ENCODE peak calls at places on chromosomes 13 and 19, in five cellular contexts. One of them, this sample, is unnamed.

GRCh38 chr13:32537580-32538233 is 888 bp downstream of the N4BP2L2 start:
- DNase-seq in nephron progenitor cell: peak; percentile 37
- DNase-seq in WERI-Rb-1: peak; percentile 10
- DNase-seq in A549: no peak
- DNase-seq in GM10248: no peak
- DNase-seq in this sample: no peak

GRCh38 chr19:2315818-2316353 is 7.9 kb upstream of the LINGO3 start:
- DNase-seq in nephron progenitor cell: peak; percentile 78
- DNase-seq in WERI-Rb-1: peak; percentile 86
- DNase-seq in A549: no peak
- DNase-seq in GM10248: peak; percentile 65
- DNase-seq in this sample: peak; percentile 72

GRCh38 chr13:71801781-71802180 is 65.2 kb downstream of the DACH1 start:
- DNase-seq in nephron progenitor cell: no peak
- DNase-seq in WERI-Rb-1: peak; percentile 68
- DNase-seq in A549: no peak
- DNase-seq in GM10248: no peak
- DNase-seq in this sample: no peak

GRCh38 chr13:102846261-102847015 is 606 bp downstream of the ERCC5 start:
- DNase-seq in nephron progenitor cell: peak; percentile 24
- DNase-seq in WERI-Rb-1: peak; percentile 54
- DNase-seq in A549: peak; percentile 5
- DNase-seq in GM10248: peak; percentile 29
- DNase-seq in this sample: peak; percentile 24

GRCh38 chr19:54448037-54448773 is 794 bp upstream of the LENG8 start:
- DNase-seq in nephron progenitor cell: peak; percentile 63
- DNase-seq in WERI-Rb-1: peak; percentile 47
- DNase-seq in A549: peak; percentile 71
- DNase-seq in GM10248: no peak
- DNase-seq in this sample: no peak

GRCh38 chr19:10727599-10728250 is 9.8 kb downstream of the DNM2 start:
- DNase-seq in nephron progenitor cell: no peak
- DNase-seq in WERI-Rb-1: no peak
- DNase-seq in A549: no peak
- DNase-seq in GM10248: no peak
- DNase-seq in this sample: no peak

GRCh38 chr19:17286263-17286662 is 4.6 kb downstream of the ANKLE1 start:
- DNase-seq in nephron progenitor cell: no peak
- DNase-seq in WERI-Rb-1: no peak
- DNase-seq in A549: no peak
- DNase-seq in GM10248: no peak
- DNase-seq in this sample: no peak

GRCh38 chr19:33953023-33953422 is 156.4 kb downstream of the KCTD15 start:
- DNase-seq in nephron progenitor cell: no peak
- DNase-seq in WERI-Rb-1: no peak
- DNase-seq in A549: no peak
- DNase-seq in GM10248: no peak
- DNase-seq in this sample: no peak

GRCh38 chr19:48818234-48818823 is 7.5 kb upstream of the BCAT2 start:
- DNase-seq in nephron progenitor cell: no peak
- DNase-seq in WERI-Rb-1: no peak
- DNase-seq in A549: no peak
- DNase-seq in GM10248: no peak
- DNase-seq in this sample: no peak

GRCh38 chr13:95641961-95642621 is 2.4 kb downstream of the DZIP1 start:
- DNase-seq in nephron progenitor cell: peak; percentile 59
- DNase-seq in WERI-Rb-1: no peak
- DNase-seq in A549: no peak
- DNase-seq in GM10248: peak; percentile 19
- DNase-seq in this sample: peak; percentile 34

GRCh38 chr13:30997697-30998547 is 65.5 kb downstream of the TEX26 start:
- DNase-seq in nephron progenitor cell: no peak
- DNase-seq in WERI-Rb-1: no peak
- DNase-seq in A549: no peak
- DNase-seq in GM10248: no peak
- DNase-seq in this sample: no peak

GRCh38 chr13:111325941-111326620 is 5.6 kb downstream of the TEX29 start:
- DNase-seq in nephron progenitor cell: no peak
- DNase-seq in WERI-Rb-1: no peak
- DNase-seq in A549: no peak
- DNase-seq in GM10248: no peak
- DNase-seq in this sample: no peak

GRCh38 chr13:108272333-108272732 is 2.8 kb downstream of the TNFSF13B start:
- DNase-seq in nephron progenitor cell: no peak
- DNase-seq in WERI-Rb-1: no peak
- DNase-seq in A549: no peak
- DNase-seq in GM10248: no peak
- DNase-seq in this sample: no peak

GRCh38 chr19:13701624-13702023 is 62.7 kb upstream of the MRI1 start:
- DNase-seq in nephron progenitor cell: no peak
- DNase-seq in WERI-Rb-1: no peak
- DNase-seq in A549: no peak
- DNase-seq in GM10248: no peak
- DNase-seq in this sample: no peak

GRCh38 chr13:101401196-101401595 is 15.1 kb downstream of the NALCN start:
- DNase-seq in nephron progenitor cell: no peak
- DNase-seq in WERI-Rb-1: no peak
- DNase-seq in A549: no peak
- DNase-seq in GM10248: no peak
- DNase-seq in this sample: no peak

GRCh38 chr19:47998800-47999199 is 4.4 kb downstream of the ELSPBP1 start:
- DNase-seq in nephron progenitor cell: no peak
- DNase-seq in WERI-Rb-1: no peak
- DNase-seq in A549: no peak
- DNase-seq in GM10248: no peak
- DNase-seq in this sample: no peak

GRCh38 chr13:32041429-32041828 is 9.9 kb downstream of the FRY start:
- DNase-seq in nephron progenitor cell: no peak
- DNase-seq in WERI-Rb-1: no peak
- DNase-seq in A549: no peak
- DNase-seq in GM10248: peak; percentile 22
- DNase-seq in this sample: peak; percentile 43

GRCh38 chr19:17511724-17512573 is 500 bp downstream of the PGLS start:
- DNase-seq in nephron progenitor cell: peak; percentile 64
- DNase-seq in WERI-Rb-1: peak; percentile 92
- DNase-seq in A549: peak; percentile 47
- DNase-seq in GM10248: peak; percentile 90
- DNase-seq in this sample: peak; percentile 93

GRCh38 chr19:13842294-13843103 is 34.4 kb upstream of the NANOS3 start:
- DNase-seq in nephron progenitor cell: peak; percentile 74
- DNase-seq in WERI-Rb-1: peak; percentile 62
- DNase-seq in A549: no peak
- DNase-seq in GM10248: peak; percentile 85
- DNase-seq in this sample: peak; percentile 92

GRCh38 chr13:43662976-43663375 is 123.8 kb downstream of the ENOX1 start:
- DNase-seq in nephron progenitor cell: no peak
- DNase-seq in WERI-Rb-1: no peak
- DNase-seq in A549: no peak
- DNase-seq in GM10248: no peak
- DNase-seq in this sample: no peak

GRCh38 chr19:4108767-4109625 is 14.9 kb downstream of the MAP2K2 start:
- DNase-seq in nephron progenitor cell: no peak
- DNase-seq in WERI-Rb-1: no peak
- DNase-seq in A549: no peak
- DNase-seq in GM10248: peak; percentile 86
- DNase-seq in this sample: peak; percentile 87

GRCh38 chr13:36840718-36841250 is 21.8 kb downstream of the RFXAP start:
- DNase-seq in nephron progenitor cell: no peak
- DNase-seq in WERI-Rb-1: no peak
- DNase-seq in A549: no peak
- DNase-seq in GM10248: no peak
- DNase-seq in this sample: no peak
- TF ChIP-seq CTCF in nephron progenitor cell: no peak
- TF ChIP-seq CTCF in WERI-Rb-1: no peak
- TF ChIP-seq CTCF in A549: no peak
- TF ChIP-seq CTCF in GM10248: no peak
- TF ChIP-seq CTCF in this sample: no peak

GRCh38 chr19:8593931-8594330 is 16.6 kb downstream of the ADAMTS10 start:
- DNase-seq in nephron progenitor cell: no peak
- DNase-seq in WERI-Rb-1: no peak
- DNase-seq in A549: no peak
- DNase-seq in GM10248: no peak
- DNase-seq in this sample: no peak
- TF ChIP-seq CTCF in nephron progenitor cell: no peak
- TF ChIP-seq CTCF in WERI-Rb-1: peak; percentile 47
- TF ChIP-seq CTCF in A549: peak; percentile 44
- TF ChIP-seq CTCF in GM10248: no peak
- TF ChIP-seq CTCF in this sample: no peak

GRCh38 chr13:80105350-80105749 is 235.6 kb downstream of the SPRY2 start:
- DNase-seq in nephron progenitor cell: no peak
- DNase-seq in WERI-Rb-1: no peak
- DNase-seq in A549: no peak
- DNase-seq in GM10248: no peak
- DNase-seq in this sample: no peak

GRCh38 chr13:80113714-80114454 is 227.0 kb downstream of the SPRY2 start:
- DNase-seq in nephron progenitor cell: no peak
- DNase-seq in WERI-Rb-1: no peak
- DNase-seq in A549: no peak
- DNase-seq in GM10248: no peak
- DNase-seq in this sample: no peak

GRCh38 chr13:80109313-80109712 is 231.6 kb downstream of the SPRY2 start:
- DNase-seq in nephron progenitor cell: no peak
- DNase-seq in WERI-Rb-1: no peak
- DNase-seq in A549: no peak
- DNase-seq in GM10248: no peak
- DNase-seq in this sample: no peak
- TF ChIP-seq CTCF in nephron progenitor cell: no peak
- TF ChIP-seq CTCF in WERI-Rb-1: no peak
- TF ChIP-seq CTCF in A549: no peak
- TF ChIP-seq CTCF in GM10248: no peak
- TF ChIP-seq CTCF in this sample: no peak

GRCh38 chr13:66489586-66489985 is 740.5 kb downstream of the PCDH9 start:
- DNase-seq in nephron progenitor cell: no peak
- DNase-seq in WERI-Rb-1: no peak
- DNase-seq in A549: no peak
- DNase-seq in GM10248: no peak
- DNase-seq in this sample: no peak

GRCh38 chr13:66491241-66491640 is 738.9 kb downstream of the PCDH9 start:
- DNase-seq in nephron progenitor cell: no peak
- DNase-seq in WERI-Rb-1: no peak
- DNase-seq in A549: no peak
- DNase-seq in GM10248: no peak
- DNase-seq in this sample: no peak

GRCh38 chr13:66489172-66489571 is 741.0 kb downstream of the PCDH9 start:
- DNase-seq in nephron progenitor cell: no peak
- DNase-seq in WERI-Rb-1: no peak
- DNase-seq in A549: no peak
- DNase-seq in GM10248: no peak
- DNase-seq in this sample: no peak

DNA sequence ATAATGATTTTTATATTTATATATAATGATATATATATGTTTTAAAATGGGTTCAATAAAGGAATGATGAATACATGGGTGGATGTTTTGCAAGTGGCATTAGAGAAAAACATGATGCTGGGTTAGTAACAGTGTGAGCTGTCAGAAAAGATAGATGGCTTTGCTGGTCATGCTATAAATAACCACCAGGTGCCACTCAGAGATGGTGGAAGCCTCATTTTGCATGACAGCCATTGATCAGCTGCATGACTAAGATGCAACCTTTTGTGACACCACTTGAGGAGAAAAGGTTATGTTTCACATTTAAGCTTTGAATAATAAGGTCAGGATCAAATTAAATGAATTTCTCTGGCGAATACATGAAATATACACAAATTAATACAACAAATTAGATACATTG is 737.7 kb downstream of the PCDH9 start:
- DNase-seq in nephron progenitor cell: no peak
- DNase-seq in WERI-Rb-1: peak; percentile 7
- DNase-seq in A549: no peak
- DNase-seq in GM10248: no peak
- DNase-seq in this sample: no peak
- TF ChIP-seq CTCF in nephron progenitor cell: no peak
- TF ChIP-seq CTCF in WERI-Rb-1: no peak
- TF ChIP-seq CTCF in A549: peak; percentile 26
- TF ChIP-seq CTCF in GM10248: no peak
- TF ChIP-seq CTCF in this sample: no peak

DNA sequence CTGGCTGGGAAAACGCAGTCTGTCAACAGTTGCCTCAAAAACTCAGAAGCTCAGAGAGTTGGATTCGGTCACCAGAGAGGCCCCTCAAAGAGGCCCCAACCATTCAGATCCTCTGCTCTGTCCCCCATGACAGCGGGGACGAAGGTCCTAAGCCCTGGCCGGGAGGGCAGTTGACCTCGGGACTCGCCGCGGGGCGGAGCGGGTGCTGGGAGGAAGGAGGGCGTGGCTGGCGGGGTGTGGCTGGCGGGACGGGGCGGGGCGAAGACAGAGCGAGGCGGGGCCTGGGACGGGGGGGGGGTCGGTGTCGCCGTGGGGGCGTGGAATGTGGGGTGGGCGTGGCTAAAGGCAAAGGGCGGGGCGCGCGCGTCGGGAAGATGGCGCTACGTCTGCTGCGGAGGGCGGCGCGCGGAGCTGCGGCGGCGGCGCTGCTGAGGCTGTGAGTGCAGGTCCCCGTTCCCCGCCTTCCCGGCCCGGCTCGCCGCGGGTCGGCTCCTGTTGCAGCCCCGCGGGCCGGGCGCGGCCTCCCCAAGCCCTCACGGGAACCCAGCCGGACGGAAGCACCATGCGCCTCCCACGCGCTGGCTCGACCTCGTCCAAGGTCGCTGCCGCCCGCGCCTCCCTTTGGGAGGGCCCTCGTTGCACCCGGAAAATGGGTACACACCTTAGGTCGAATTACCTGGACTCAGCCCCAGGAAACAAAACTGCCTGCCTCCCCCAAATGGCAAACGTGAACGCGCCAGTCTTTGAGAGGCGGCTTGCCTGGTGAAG is 105.2 kb downstream of the TM9SF2 start:
- DNase-seq in nephron progenitor cell: peak; percentile 96
- DNase-seq in WERI-Rb-1: peak; percentile 95
- DNase-seq in A549: peak; percentile 50
- DNase-seq in GM10248: peak; percentile 97
- DNase-seq in this sample: peak; percentile 96
- TF ChIP-seq CTCF in nephron progenitor cell: no peak
- TF ChIP-seq CTCF in WERI-Rb-1: peak; percentile 31
- TF ChIP-seq CTCF in A549: no peak
- TF ChIP-seq CTCF in GM10248: no peak
- TF ChIP-seq CTCF in this sample: no peak

GRCh38 chr19:39341122-39341719 is 1.0 kb upstream of the SAMD4B start:
- DNase-seq in nephron progenitor cell: peak; percentile 49
- DNase-seq in WERI-Rb-1: peak; percentile 46
- DNase-seq in A549: no peak
- DNase-seq in GM10248: no peak
- DNase-seq in this sample: peak; percentile 31
- TF ChIP-seq CTCF in nephron progenitor cell: no peak
- TF ChIP-seq CTCF in WERI-Rb-1: peak; percentile 5
- TF ChIP-seq CTCF in A549: no peak
- TF ChIP-seq CTCF in GM10248: peak; percentile 5
- TF ChIP-seq CTCF in this sample: no peak

DNA sequence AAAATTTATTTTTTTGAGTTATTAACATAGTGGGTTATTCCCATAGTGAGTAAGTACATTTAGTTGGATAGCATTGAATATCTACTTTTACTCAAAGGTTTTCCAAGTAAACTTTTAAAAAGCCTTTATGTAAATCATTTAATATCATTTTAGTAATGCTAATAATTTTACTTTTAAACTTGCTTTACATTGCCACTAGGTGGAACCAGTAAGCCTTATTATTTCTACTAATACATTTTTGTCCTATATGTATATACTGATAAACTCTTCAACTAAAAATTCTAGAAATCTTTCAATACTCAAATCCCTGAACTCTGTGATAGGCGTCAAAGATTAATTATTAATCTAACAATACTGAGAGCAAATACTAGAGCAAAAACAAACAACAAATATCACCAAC is 1709.2 kb upstream of the PCDH20 start:
- DNase-seq in nephron progenitor cell: no peak
- DNase-seq in WERI-Rb-1: no peak
- DNase-seq in A549: no peak
- DNase-seq in GM10248: no peak
- DNase-seq in this sample: no peak
- TF ChIP-seq CTCF in nephron progenitor cell: peak; percentile 49
- TF ChIP-seq CTCF in WERI-Rb-1: no peak
- TF ChIP-seq CTCF in A549: peak; percentile 32
- TF ChIP-seq CTCF in GM10248: peak; percentile 24
- TF ChIP-seq CTCF in this sample: no peak

This sample was measured in GM20000.